ENCODE peak calls at places on chromosome 15, in nine cellular contexts. One of them, this sample, is unnamed.

GRCh38 chr15:70039917-70040316 is 57.8 kb downstream of the TLE3 start:
- DNase-seq in tibial artery: peak
- DNase-seq in OCI-LY7: no peak
- DNase-seq in fibroblast of the conjunctiva: no peak
- DNase-seq in heart left ventricle: no peak
- DNase-seq in cardiac muscle cell: no peak
- DNase-seq in GM20000: no peak
- DNase-seq in C1 segment of cervical spinal cord: no peak
- DNase-seq in NCI-H774: no peak
- DNase-seq in this sample: no peak

GRCh38 chr15:84725001-84725491 is 9.1 kb upstream of the SEC11A start:
- DNase-seq in tibial artery: no peak
- DNase-seq in OCI-LY7: peak
- DNase-seq in fibroblast of the conjunctiva: no peak
- DNase-seq in heart left ventricle: no peak
- DNase-seq in cardiac muscle cell: peak
- DNase-seq in GM20000: peak
- DNase-seq in C1 segment of cervical spinal cord: no peak
- DNase-seq in NCI-H774: no peak
- DNase-seq in this sample: no peak

GRCh38 chr15:73341886-73342600 is 26.7 kb downstream of the HCN4 start:
- DNase-seq in tibial artery: no peak
- DNase-seq in OCI-LY7: no peak
- DNase-seq in fibroblast of the conjunctiva: no peak
- DNase-seq in heart left ventricle: no peak
- DNase-seq in cardiac muscle cell: peak
- DNase-seq in GM20000: no peak
- DNase-seq in C1 segment of cervical spinal cord: no peak
- DNase-seq in NCI-H774: no peak
- DNase-seq in this sample: no peak

GRCh38 chr15:78637776-78638435 is 3.1 kb downstream of the CHRNB4 start:
- DNase-seq in tibial artery: no peak
- DNase-seq in OCI-LY7: no peak
- DNase-seq in fibroblast of the conjunctiva: no peak
- DNase-seq in heart left ventricle: no peak
- DNase-seq in cardiac muscle cell: no peak
- DNase-seq in GM20000: no peak
- DNase-seq in C1 segment of cervical spinal cord: no peak
- DNase-seq in NCI-H774: no peak
- DNase-seq in this sample: no peak

GRCh38 chr15:61794881-61795280 is 265.4 kb downstream of the VPS13C start:
- DNase-seq in tibial artery: no peak
- DNase-seq in OCI-LY7: no peak
- DNase-seq in fibroblast of the conjunctiva: peak
- DNase-seq in heart left ventricle: no peak
- DNase-seq in cardiac muscle cell: no peak
- DNase-seq in GM20000: no peak
- DNase-seq in C1 segment of cervical spinal cord: no peak
- DNase-seq in NCI-H774: no peak
- DNase-seq in this sample: no peak

GRCh38 chr15:96416934-96417759 is 86.6 kb downstream of the NR2F2 start:
- DNase-seq in tibial artery: no peak
- DNase-seq in OCI-LY7: no peak
- DNase-seq in fibroblast of the conjunctiva: no peak
- DNase-seq in heart left ventricle: no peak
- DNase-seq in cardiac muscle cell: peak
- DNase-seq in GM20000: no peak
- DNase-seq in C1 segment of cervical spinal cord: no peak
- DNase-seq in NCI-H774: no peak
- DNase-seq in this sample: no peak

GRCh38 chr15:81531141-81531592 is 157.2 kb upstream of the TMC3 start:
- DNase-seq in tibial artery: no peak
- DNase-seq in OCI-LY7: no peak
- DNase-seq in fibroblast of the conjunctiva: peak
- DNase-seq in heart left ventricle: no peak
- DNase-seq in cardiac muscle cell: peak
- DNase-seq in GM20000: no peak
- DNase-seq in C1 segment of cervical spinal cord: no peak
- DNase-seq in NCI-H774: no peak
- DNase-seq in this sample: peak

GRCh38 chr15:89130194-89130593 is 41.9 kb downstream of the ABHD2 start:
- DNase-seq in tibial artery: no peak
- DNase-seq in OCI-LY7: no peak
- DNase-seq in fibroblast of the conjunctiva: no peak
- DNase-seq in heart left ventricle: no peak
- DNase-seq in cardiac muscle cell: no peak
- DNase-seq in GM20000: peak
- DNase-seq in C1 segment of cervical spinal cord: no peak
- DNase-seq in NCI-H774: no peak
- DNase-seq in this sample: no peak

GRCh38 chr15:91824256-91824655 is 29.3 kb upstream of the SLCO3A1 start:
- DNase-seq in tibial artery: no peak
- DNase-seq in OCI-LY7: no peak
- DNase-seq in fibroblast of the conjunctiva: no peak
- DNase-seq in heart left ventricle: no peak
- DNase-seq in cardiac muscle cell: no peak
- DNase-seq in GM20000: no peak
- DNase-seq in C1 segment of cervical spinal cord: no peak
- DNase-seq in NCI-H774: no peak
- DNase-seq in this sample: peak

GRCh38 chr15:97993310-97993738 is 32.8 kb downstream of the ARRDC4 start:
- DNase-seq in tibial artery: no peak
- DNase-seq in OCI-LY7: no peak
- DNase-seq in fibroblast of the conjunctiva: no peak
- DNase-seq in heart left ventricle: no peak
- DNase-seq in cardiac muscle cell: no peak
- DNase-seq in GM20000: no peak
- DNase-seq in C1 segment of cervical spinal cord: no peak
- DNase-seq in NCI-H774: no peak
- DNase-seq in this sample: peak

GRCh38 chr15:67862771-67863441 is 23.1 kb upstream of the RNU6-1 start:
- DNase-seq in tibial artery: no peak
- DNase-seq in OCI-LY7: peak
- DNase-seq in fibroblast of the conjunctiva: no peak
- DNase-seq in heart left ventricle: no peak
- DNase-seq in cardiac muscle cell: no peak
- DNase-seq in GM20000: peak
- DNase-seq in C1 segment of cervical spinal cord: no peak
- DNase-seq in NCI-H774: no peak
- DNase-seq in this sample: no peak

GRCh38 chr15:48641416-48641815 is 4.1 kb downstream of the FBN1 start:
- DNase-seq in tibial artery: no peak
- DNase-seq in OCI-LY7: peak
- DNase-seq in fibroblast of the conjunctiva: peak
- DNase-seq in heart left ventricle: no peak
- DNase-seq in cardiac muscle cell: peak
- DNase-seq in GM20000: peak
- DNase-seq in C1 segment of cervical spinal cord: no peak
- DNase-seq in NCI-H774: no peak
- DNase-seq in this sample: no peak

GRCh38 chr15:67584157-67584556 is 41.7 kb downstream of the MAP2K5 start:
- DNase-seq in tibial artery: no peak
- DNase-seq in OCI-LY7: no peak
- DNase-seq in fibroblast of the conjunctiva: no peak
- DNase-seq in heart left ventricle: no peak
- DNase-seq in cardiac muscle cell: no peak
- DNase-seq in GM20000: no peak
- DNase-seq in C1 segment of cervical spinal cord: no peak
- DNase-seq in NCI-H774: no peak
- DNase-seq in this sample: no peak

GRCh38 chr15:50128266-50128665 is 9.2 kb upstream of the ATP8B4 start:
- DNase-seq in tibial artery: peak
- DNase-seq in OCI-LY7: no peak
- DNase-seq in fibroblast of the conjunctiva: no peak
- DNase-seq in heart left ventricle: peak
- DNase-seq in cardiac muscle cell: no peak
- DNase-seq in GM20000: no peak
- DNase-seq in C1 segment of cervical spinal cord: no peak
- DNase-seq in NCI-H774: no peak
- DNase-seq in this sample: peak

GRCh38 chr15:36481156-36481555 is 98.3 kb upstream of the CDIN1 start:
- DNase-seq in tibial artery: no peak
- DNase-seq in OCI-LY7: no peak
- DNase-seq in fibroblast of the conjunctiva: no peak
- DNase-seq in heart left ventricle: no peak
- DNase-seq in cardiac muscle cell: no peak
- DNase-seq in GM20000: no peak
- DNase-seq in C1 segment of cervical spinal cord: no peak
- DNase-seq in NCI-H774: no peak
- DNase-seq in this sample: no peak

GRCh38 chr15:81166949-81167816 is 29.5 kb upstream of the IL16 start:
- DNase-seq in tibial artery: no peak
- DNase-seq in OCI-LY7: no peak
- DNase-seq in fibroblast of the conjunctiva: no peak
- DNase-seq in heart left ventricle: no peak
- DNase-seq in cardiac muscle cell: no peak
- DNase-seq in GM20000: no peak
- DNase-seq in C1 segment of cervical spinal cord: no peak
- DNase-seq in NCI-H774: no peak
- DNase-seq in this sample: no peak

GRCh38 chr15:69600556-69601085 is 148.0 kb downstream of the RPLP1 start:
- DNase-seq in tibial artery: no peak
- DNase-seq in OCI-LY7: no peak
- DNase-seq in fibroblast of the conjunctiva: no peak
- DNase-seq in heart left ventricle: no peak
- DNase-seq in cardiac muscle cell: no peak
- DNase-seq in GM20000: no peak
- DNase-seq in C1 segment of cervical spinal cord: no peak
- DNase-seq in NCI-H774: no peak
- DNase-seq in this sample: no peak

GRCh38 chr15:76565366-76565765 is 228.8 kb downstream of the ISL2 start:
- DNase-seq in tibial artery: no peak
- DNase-seq in OCI-LY7: no peak
- DNase-seq in fibroblast of the conjunctiva: no peak
- DNase-seq in heart left ventricle: no peak
- DNase-seq in cardiac muscle cell: no peak
- DNase-seq in GM20000: no peak
- DNase-seq in C1 segment of cervical spinal cord: no peak
- DNase-seq in NCI-H774: no peak
- DNase-seq in this sample: no peak

GRCh38 chr15:65249641-65250040 is 37.0 kb downstream of the PARP16 start:
- DNase-seq in tibial artery: no peak
- DNase-seq in OCI-LY7: no peak
- DNase-seq in fibroblast of the conjunctiva: no peak
- DNase-seq in heart left ventricle: no peak
- DNase-seq in cardiac muscle cell: no peak
- DNase-seq in GM20000: peak
- DNase-seq in C1 segment of cervical spinal cord: no peak
- DNase-seq in NCI-H774: no peak
- DNase-seq in this sample: no peak

GRCh38 chr15:41713047-41713446 is 52.8 kb downstream of the MGA start:
- DNase-seq in tibial artery: no peak
- DNase-seq in OCI-LY7: no peak
- DNase-seq in fibroblast of the conjunctiva: no peak
- DNase-seq in heart left ventricle: no peak
- DNase-seq in cardiac muscle cell: peak
- DNase-seq in GM20000: no peak
- DNase-seq in C1 segment of cervical spinal cord: no peak
- DNase-seq in NCI-H774: no peak
- DNase-seq in this sample: no peak

GRCh38 chr15:66707310-66708160 is 5.5 kb downstream of the SMAD6 start:
- DNase-seq in tibial artery: peak
- DNase-seq in OCI-LY7: no peak
- DNase-seq in fibroblast of the conjunctiva: peak
- DNase-seq in heart left ventricle: no peak
- DNase-seq in cardiac muscle cell: peak
- DNase-seq in GM20000: no peak
- DNase-seq in C1 segment of cervical spinal cord: no peak
- DNase-seq in NCI-H774: no peak
- DNase-seq in this sample: peak

GRCh38 chr15:81095690-81096365 is 38.2 kb upstream of the CFAP161 start:
- DNase-seq in tibial artery: no peak
- DNase-seq in OCI-LY7: no peak
- DNase-seq in fibroblast of the conjunctiva: no peak
- DNase-seq in heart left ventricle: no peak
- DNase-seq in cardiac muscle cell: no peak
- DNase-seq in GM20000: no peak
- DNase-seq in C1 segment of cervical spinal cord: no peak
- DNase-seq in NCI-H774: no peak
- DNase-seq in this sample: no peak

GRCh38 chr15:50265620-50266019 is at the start of gene HDC:
- DNase-seq in tibial artery: no peak
- DNase-seq in OCI-LY7: no peak
- DNase-seq in fibroblast of the conjunctiva: no peak
- DNase-seq in heart left ventricle: no peak
- DNase-seq in cardiac muscle cell: no peak
- DNase-seq in GM20000: no peak
- DNase-seq in C1 segment of cervical spinal cord: no peak
- DNase-seq in NCI-H774: no peak
- DNase-seq in this sample: no peak

GRCh38 chr15:100772478-100773378 is 106.9 kb upstream of the ALDH1A3 start:
- DNase-seq in tibial artery: no peak
- DNase-seq in OCI-LY7: no peak
- DNase-seq in fibroblast of the conjunctiva: peak
- DNase-seq in heart left ventricle: no peak
- DNase-seq in cardiac muscle cell: no peak
- DNase-seq in GM20000: no peak
- DNase-seq in C1 segment of cervical spinal cord: no peak
- DNase-seq in NCI-H774: no peak
- DNase-seq in this sample: peak

GRCh38 chr15:89857673-89858072 is 36.1 kb downstream of the AP3S2 start:
- DNase-seq in tibial artery: no peak
- DNase-seq in OCI-LY7: no peak
- DNase-seq in fibroblast of the conjunctiva: no peak
- DNase-seq in heart left ventricle: no peak
- DNase-seq in cardiac muscle cell: no peak
- DNase-seq in GM20000: no peak
- DNase-seq in C1 segment of cervical spinal cord: no peak
- DNase-seq in NCI-H774: no peak
- DNase-seq in this sample: peak

GRCh38 chr15:47885921-47886320 is 168.6 kb downstream of the SEMA6D start:
- DNase-seq in tibial artery: no peak
- DNase-seq in OCI-LY7: no peak
- DNase-seq in fibroblast of the conjunctiva: peak
- DNase-seq in heart left ventricle: no peak
- DNase-seq in cardiac muscle cell: peak
- DNase-seq in GM20000: no peak
- DNase-seq in C1 segment of cervical spinal cord: no peak
- DNase-seq in NCI-H774: no peak
- DNase-seq in this sample: no peak